ENCODE peak calls at places on chromosomes 16 and 17, in seven cellular contexts. E is smooth muscle cell of the brain vasculature; X is left cardiac atrium; J is substantia nigra; R is activated T-cell treated with anti-CD3 and anti-CD28 coated beads, Interleukin-2, amount 50 U/mL, for 72 hours; N is SHP77; H is pulmonary artery endothelial cell. S is an unnamed sample.

GRCh38 chr17:58331815-58332719 is 3.5 kb upstream of the TSPOAP1 start:
- DNase-seq in E (no peak), X (peak), J (peak), R (peak), N (no peak), H (no peak), S (no peak)

GRCh38 chr16:67260426-67261063 is 11.8 kb downstream of the SLC9A5 start:
- DNase-seq in E (no peak), X (no peak), J (no peak), R (peak), N (peak), H (no peak), S (peak)

GRCh38 chr17:3698139-3698538 is 2.2 kb upstream of the P2RX5 start:
- DNase-seq in E (no peak), X (no peak), J (no peak), R (no peak), N (no peak), H (no peak), S (no peak)

GRCh38 chr16:89146211-89147005 is 25.1 kb upstream of the CDH15 start:
- DNase-seq in E (no peak), X (no peak), J (no peak), R (no peak), N (no peak), H (no peak), S (no peak)

GRCh38 chr17:31699281-31699680 is 159.8 kb downstream of the COPRS start:
- DNase-seq in E (no peak), X (no peak), J (no peak), R (no peak), N (peak), H (no peak), S (no peak)

GRCh38 chr17:8066841-8067775 is 20.4 kb downstream of the ALOX12B start:
- DNase-seq in E (no peak), X (no peak), J (no peak), R (no peak), N (no peak), H (no peak), S (no peak)

GRCh38 chr17:1515640-1516402 is 591 bp downstream of the INPP5K start:
- DNase-seq in E (peak), X (peak), J (no peak), R (peak), N (peak), H (peak), S (no peak)

GRCh38 chr16:445566-445965 is 20.1 kb downstream of the RAB11FIP3 start:
- DNase-seq in E (no peak), X (no peak), J (no peak), R (no peak), N (no peak), H (no peak), S (no peak)

GRCh38 chr17:27458524-27458908 is 2.3 kb downstream of the KSR1 start:
- DNase-seq in E (no peak), X (no peak), J (no peak), R (no peak), N (no peak), H (no peak), S (no peak)

GRCh38 chr16:56423584-56424403 is 1.6 kb downstream of the AMFR start:
- DNase-seq in E (no peak), X (no peak), J (no peak), R (no peak), N (no peak), H (no peak), S (no peak)

GRCh38 chr17:5237541-5238016 is 2.9 kb upstream of the SCIMP start:
- DNase-seq in E (no peak), X (peak), J (peak), R (peak), N (peak), H (no peak), S (peak)

GRCh38 chr16:19841184-19841583 is 43.5 kb downstream of the GPRC5B start:
- DNase-seq in E (no peak), X (no peak), J (no peak), R (no peak), N (no peak), H (no peak), S (no peak)

GRCh38 chr17:49519781-49520180 is 24.7 kb downstream of the NGFR start:
- DNase-seq in E (no peak), X (peak), J (no peak), R (no peak), N (no peak), H (no peak), S (no peak)

GRCh38 chr16:85557083-85557975 is 55.8 kb upstream of the GSE1 start:
- DNase-seq in E (no peak), X (no peak), J (no peak), R (peak), N (peak), H (no peak), S (no peak)

GRCh38 chr17:29769225-29769624 is 146.5 kb upstream of the CORO6 start:
- DNase-seq in E (no peak), X (no peak), J (no peak), R (no peak), N (no peak), H (no peak), S (no peak)